ENCODE peak calls at places on chromosomes 13 and 19, in nine cellular contexts. N is hepatocyte; R is NCI-H187 treated with DMSO at 0.1 percent for 48 hours; Y is NCI-H1417; U is hippocampal formation; F is stimulated activated CD8-positive, alpha-beta memory T cell treated with anti-CD3 and anti-CD28 coated beads, Interleukin-12 subunit alpha, Interleukin-12 subunit beta, amount 100 ng/mL, for 4 hours; T is head of caudate nucleus; Q is fibroblast of lung; O is B cell. E is an unnamed sample.

GRCh38 chr19:38850976-38851621 is 1.3 kb upstream of the HNRNPL start:
- DNase-seq in T (peak), Y (no peak), R (no peak), F (peak), Q (no peak), N (peak), O (no peak), U (peak), E (peak)

GRCh38 chr19:28932446-28932845 is 280.5 kb downstream of the UQCRFS1 start:
- DNase-seq in O (no peak), Q (no peak), R (no peak), T (no peak), Y (no peak), N (no peak), F (no peak), U (no peak), E (no peak)

GRCh38 chr19:12284631-12285030 is 10.1 kb downstream of the ZNF44 start:
- DNase-seq in Y (no peak), N (no peak), Q (no peak), T (no peak), R (no peak), O (no peak), U (no peak), F (no peak), E (no peak)

GRCh38 chr13:35727881-35728280 is 251.4 kb upstream of the MAB21L1 start:
- DNase-seq in U (no peak), F (no peak), O (no peak), Y (no peak), N (no peak), R (no peak), Q (no peak), T (no peak), E (no peak)

GRCh38 chr13:50529154-50529882 is 314.2 kb downstream of the DLEU7 start:
- DNase-seq in Q (peak), F (no peak), R (peak), Y (peak), N (peak), O (no peak), U (peak), T (peak), E (no peak)

GRCh38 chr19:4379383-4380253 is 20.7 kb downstream of the SH3GL1 start:
- DNase-seq in R (no peak), T (no peak), U (no peak), F (no peak), N (no peak), Y (no peak), Q (peak), O (peak), E (peak)

GRCh38 chr13:79775830-79776229 is 294.9 kb downstream of the NDFIP2 start:
- DNase-seq in R (no peak), O (no peak), F (no peak), Q (peak), Y (no peak), U (peak), N (peak), T (peak), E (peak)

GRCh38 chr13:27006519-27007161 is 165.0 kb downstream of the USP12 start:
- DNase-seq in U (peak), Q (peak), Y (peak), R (peak), N (peak), O (no peak), F (no peak), T (peak), E (peak)

GRCh38 chr13:78228940-78229339 is 310.3 kb upstream of the EDNRB start:
- DNase-seq in Y (no peak), N (no peak), R (no peak), T (no peak), Q (peak), O (no peak), U (no peak), F (no peak), E (peak)

GRCh38 chr13:97621025-97621424 is 187.1 kb downstream of the RAP2A start:
- DNase-seq in R (no peak), F (no peak), N (no peak), T (no peak), O (no peak), Y (no peak), U (no peak), Q (no peak), E (no peak)

GRCh38 chr13:66992183-66992582 is 238.0 kb downstream of the PCDH9 start:
- DNase-seq in R (no peak), T (peak), U (peak), Y (no peak), Q (peak), F (no peak), N (no peak), O (no peak), E (no peak)

GRCh38 chr19:55690109-55690768 is 15.2 kb downstream of the EPN1 start:
- DNase-seq in Y (no peak), O (no peak), T (no peak), N (no peak), R (no peak), Q (no peak), U (no peak), F (no peak), E (no peak)

E was measured in ELR.